ENCODE peak calls at places on chromosomes 11 and 22, in nine cellular contexts. One of them, this sample, is unnamed.

GRCh38 chr22:47030143-47030641 is 267.7 kb downstream of the TBC1D22A start:
- DNase-seq in cardiac muscle cell: no peak
- DNase-seq in stimulated activated CD4-positive, alpha-beta T cell treated with anti-CD3 and anti-CD28 coated beads, TNF-alpha, amount 100 ng/mL, for 48 hours: no peak
- DNase-seq in activated naive CD4-positive, alpha-beta T cell: no peak
- DNase-seq in psoas muscle: no peak
- DNase-seq in T-helper 2 cell: no peak
- DNase-seq in lung microvascular endothelial cell: peak
- DNase-seq in posterior vena cava: no peak
- DNase-seq in stimulated activated naive CD4-positive, alpha-beta T cell: no peak
- DNase-seq in this sample: no peak

GRCh38 chr11:134564472-134565200 is 152.6 kb upstream of the B3GAT1 start:
- DNase-seq in cardiac muscle cell: no peak
- DNase-seq in stimulated activated CD4-positive, alpha-beta T cell treated with anti-CD3 and anti-CD28 coated beads, TNF-alpha, amount 100 ng/mL, for 48 hours: no peak
- DNase-seq in activated naive CD4-positive, alpha-beta T cell: no peak
- DNase-seq in psoas muscle: no peak
- DNase-seq in T-helper 2 cell: no peak
- DNase-seq in lung microvascular endothelial cell: no peak
- DNase-seq in posterior vena cava: no peak
- DNase-seq in stimulated activated naive CD4-positive, alpha-beta T cell: no peak
- DNase-seq in this sample: no peak

GRCh38 chr11:81839016-81839415 is 894.6 kb downstream of the FAM181B start:
- DNase-seq in cardiac muscle cell: no peak
- DNase-seq in stimulated activated CD4-positive, alpha-beta T cell treated with anti-CD3 and anti-CD28 coated beads, TNF-alpha, amount 100 ng/mL, for 48 hours: no peak
- DNase-seq in activated naive CD4-positive, alpha-beta T cell: no peak
- DNase-seq in psoas muscle: no peak
- DNase-seq in T-helper 2 cell: no peak
- DNase-seq in lung microvascular endothelial cell: no peak
- DNase-seq in posterior vena cava: no peak
- DNase-seq in stimulated activated naive CD4-positive, alpha-beta T cell: no peak
- DNase-seq in this sample: no peak

GRCh38 chr11:59189986-59190385 is 18.1 kb downstream of the DTX4 start:
- DNase-seq in cardiac muscle cell: no peak
- DNase-seq in stimulated activated CD4-positive, alpha-beta T cell treated with anti-CD3 and anti-CD28 coated beads, TNF-alpha, amount 100 ng/mL, for 48 hours: no peak
- DNase-seq in activated naive CD4-positive, alpha-beta T cell: no peak
- DNase-seq in psoas muscle: no peak
- DNase-seq in T-helper 2 cell: no peak
- DNase-seq in lung microvascular endothelial cell: peak
- DNase-seq in posterior vena cava: no peak
- DNase-seq in stimulated activated naive CD4-positive, alpha-beta T cell: no peak
- DNase-seq in this sample: no peak

GRCh38 chr22:35622132-35622913 is 5.2 kb upstream of the MB start:
- DNase-seq in cardiac muscle cell: peak
- DNase-seq in stimulated activated CD4-positive, alpha-beta T cell treated with anti-CD3 and anti-CD28 coated beads, TNF-alpha, amount 100 ng/mL, for 48 hours: no peak
- DNase-seq in activated naive CD4-positive, alpha-beta T cell: no peak
- DNase-seq in psoas muscle: peak
- DNase-seq in T-helper 2 cell: no peak
- DNase-seq in lung microvascular endothelial cell: no peak
- DNase-seq in posterior vena cava: no peak
- DNase-seq in stimulated activated naive CD4-positive, alpha-beta T cell: no peak
- DNase-seq in this sample: no peak

GRCh38 chr11:122751298-122752070 is 86.8 kb upstream of the CRTAM start:
- DNase-seq in cardiac muscle cell: no peak
- DNase-seq in stimulated activated CD4-positive, alpha-beta T cell treated with anti-CD3 and anti-CD28 coated beads, TNF-alpha, amount 100 ng/mL, for 48 hours: no peak
- DNase-seq in activated naive CD4-positive, alpha-beta T cell: no peak
- DNase-seq in psoas muscle: no peak
- DNase-seq in T-helper 2 cell: no peak
- DNase-seq in lung microvascular endothelial cell: no peak
- DNase-seq in posterior vena cava: no peak
- DNase-seq in stimulated activated naive CD4-positive, alpha-beta T cell: no peak
- DNase-seq in this sample: no peak

GRCh38 chr11:45669956-45670355 is 4.5 kb upstream of the CHST1 start:
- DNase-seq in cardiac muscle cell: no peak
- DNase-seq in stimulated activated CD4-positive, alpha-beta T cell treated with anti-CD3 and anti-CD28 coated beads, TNF-alpha, amount 100 ng/mL, for 48 hours: no peak
- DNase-seq in activated naive CD4-positive, alpha-beta T cell: no peak
- DNase-seq in psoas muscle: no peak
- DNase-seq in T-helper 2 cell: no peak
- DNase-seq in lung microvascular endothelial cell: no peak
- DNase-seq in posterior vena cava: peak
- DNase-seq in stimulated activated naive CD4-positive, alpha-beta T cell: no peak
- DNase-seq in this sample: no peak

GRCh38 chr22:41040483-41040882 is 51.9 kb upstream of the EP300 start:
- DNase-seq in cardiac muscle cell: no peak
- DNase-seq in stimulated activated CD4-positive, alpha-beta T cell treated with anti-CD3 and anti-CD28 coated beads, TNF-alpha, amount 100 ng/mL, for 48 hours: no peak
- DNase-seq in activated naive CD4-positive, alpha-beta T cell: no peak
- DNase-seq in psoas muscle: no peak
- DNase-seq in T-helper 2 cell: no peak
- DNase-seq in lung microvascular endothelial cell: no peak
- DNase-seq in posterior vena cava: no peak
- DNase-seq in stimulated activated naive CD4-positive, alpha-beta T cell: no peak
- DNase-seq in this sample: no peak

GRCh38 chr11:66607126-66607834 is 9.2 kb upstream of the RBM14 start:
- DNase-seq in cardiac muscle cell: no peak
- DNase-seq in stimulated activated CD4-positive, alpha-beta T cell treated with anti-CD3 and anti-CD28 coated beads, TNF-alpha, amount 100 ng/mL, for 48 hours: no peak
- DNase-seq in activated naive CD4-positive, alpha-beta T cell: no peak
- DNase-seq in psoas muscle: peak
- DNase-seq in T-helper 2 cell: no peak
- DNase-seq in lung microvascular endothelial cell: peak
- DNase-seq in posterior vena cava: peak
- DNase-seq in stimulated activated naive CD4-positive, alpha-beta T cell: no peak
- DNase-seq in this sample: no peak

GRCh38 chr11:45093761-45094455 is 52.5 kb upstream of the PRDM11 start:
- DNase-seq in cardiac muscle cell: no peak
- DNase-seq in stimulated activated CD4-positive, alpha-beta T cell treated with anti-CD3 and anti-CD28 coated beads, TNF-alpha, amount 100 ng/mL, for 48 hours: no peak
- DNase-seq in activated naive CD4-positive, alpha-beta T cell: no peak
- DNase-seq in psoas muscle: no peak
- DNase-seq in T-helper 2 cell: no peak
- DNase-seq in lung microvascular endothelial cell: no peak
- DNase-seq in posterior vena cava: no peak
- DNase-seq in stimulated activated naive CD4-positive, alpha-beta T cell: no peak
- DNase-seq in this sample: no peak

GRCh38 chr11:28086569-28086968 is 21.4 kb downstream of the KIF18A start:
- DNase-seq in cardiac muscle cell: no peak
- DNase-seq in stimulated activated CD4-positive, alpha-beta T cell treated with anti-CD3 and anti-CD28 coated beads, TNF-alpha, amount 100 ng/mL, for 48 hours: no peak
- DNase-seq in activated naive CD4-positive, alpha-beta T cell: no peak
- DNase-seq in psoas muscle: no peak
- DNase-seq in T-helper 2 cell: no peak
- DNase-seq in lung microvascular endothelial cell: no peak
- DNase-seq in posterior vena cava: no peak
- DNase-seq in stimulated activated naive CD4-positive, alpha-beta T cell: no peak
- DNase-seq in this sample: no peak

GRCh38 chr11:123193742-123194141 is 1.3 kb downstream of the CLMP start:
- DNase-seq in cardiac muscle cell: no peak
- DNase-seq in stimulated activated CD4-positive, alpha-beta T cell treated with anti-CD3 and anti-CD28 coated beads, TNF-alpha, amount 100 ng/mL, for 48 hours: no peak
- DNase-seq in activated naive CD4-positive, alpha-beta T cell: no peak
- DNase-seq in psoas muscle: no peak
- DNase-seq in T-helper 2 cell: no peak
- DNase-seq in lung microvascular endothelial cell: no peak
- DNase-seq in posterior vena cava: no peak
- DNase-seq in stimulated activated naive CD4-positive, alpha-beta T cell: no peak
- DNase-seq in this sample: no peak

GRCh38 chr11:134915212-134915611 is 503.2 kb upstream of the B3GAT1 start:
- DNase-seq in cardiac muscle cell: no peak
- DNase-seq in stimulated activated CD4-positive, alpha-beta T cell treated with anti-CD3 and anti-CD28 coated beads, TNF-alpha, amount 100 ng/mL, for 48 hours: no peak
- DNase-seq in activated naive CD4-positive, alpha-beta T cell: no peak
- DNase-seq in psoas muscle: no peak
- DNase-seq in T-helper 2 cell: no peak
- DNase-seq in lung microvascular endothelial cell: no peak
- DNase-seq in posterior vena cava: no peak
- DNase-seq in stimulated activated naive CD4-positive, alpha-beta T cell: no peak
- DNase-seq in this sample: no peak

GRCh38 chr22:30838111-30838510 is 130.5 kb downstream of the MORC2 start:
- DNase-seq in cardiac muscle cell: no peak
- DNase-seq in stimulated activated CD4-positive, alpha-beta T cell treated with anti-CD3 and anti-CD28 coated beads, TNF-alpha, amount 100 ng/mL, for 48 hours: no peak
- DNase-seq in activated naive CD4-positive, alpha-beta T cell: no peak
- DNase-seq in psoas muscle: no peak
- DNase-seq in T-helper 2 cell: no peak
- DNase-seq in lung microvascular endothelial cell: no peak
- DNase-seq in posterior vena cava: no peak
- DNase-seq in stimulated activated naive CD4-positive, alpha-beta T cell: no peak
- DNase-seq in this sample: no peak